ENCODE peak calls at places on chromosomes 2 and 18, in five cellular contexts. One of them, this sample, is unnamed.

GRCh38 chr2:189506514-189506976 is 65.3 kb downstream of the WDR75 start:
- DNase-seq in AG04450: no peak
- DNase-seq in esophagus squamous epithelium: no peak
- DNase-seq in CD8-positive, alpha-beta T cell: no peak
- DNase-seq in tibial nerve: no peak
- DNase-seq in this sample: peak; percentile 67

GRCh38 chr2:42192642-42193566 is 23.8 kb downstream of the EML4 start:
- DNase-seq in CD8-positive, alpha-beta T cell: no peak
- DNase-seq in esophagus squamous epithelium: no peak
- DNase-seq in AG04450: no peak
- DNase-seq in tibial nerve: no peak
- DNase-seq in this sample: no peak

GRCh38 chr2:11829947-11830707 is 83.7 kb downstream of the LPIN1 start:
- DNase-seq in esophagus squamous epithelium: peak; percentile 6
- DNase-seq in tibial nerve: peak; percentile 64
- DNase-seq in AG04450: peak; percentile 89
- DNase-seq in CD8-positive, alpha-beta T cell: peak; percentile 21
- DNase-seq in this sample: peak; percentile 98

GRCh38 chr2:26495705-26496271 is 17.9 kb upstream of the OTOF start:
- DNase-seq in AG04450: no peak
- DNase-seq in esophagus squamous epithelium: no peak
- DNase-seq in CD8-positive, alpha-beta T cell: no peak
- DNase-seq in tibial nerve: no peak
- DNase-seq in this sample: no peak

GRCh38 chr2:135745545-135745944 is 3.9 kb downstream of the UBXN4 start:
- DNase-seq in AG04450: peak; percentile 38
- DNase-seq in esophagus squamous epithelium: no peak
- DNase-seq in tibial nerve: no peak
- DNase-seq in CD8-positive, alpha-beta T cell: no peak
- DNase-seq in this sample: peak; percentile 23

GRCh38 chr2:145845207-145845894 is 1325.4 kb upstream of the ZEB2 start:
- DNase-seq in AG04450: no peak
- DNase-seq in CD8-positive, alpha-beta T cell: no peak
- DNase-seq in esophagus squamous epithelium: no peak
- DNase-seq in tibial nerve: no peak
- DNase-seq in this sample: no peak

GRCh38 chr2:20103514-20103913 is 52.1 kb upstream of the LAPTM4A start:
- DNase-seq in AG04450: no peak
- DNase-seq in esophagus squamous epithelium: no peak
- DNase-seq in tibial nerve: no peak
- DNase-seq in CD8-positive, alpha-beta T cell: no peak
- DNase-seq in this sample: peak; percentile 71

GRCh38 chr18:48667276-48668254 is 128.7 kb downstream of the CTIF start:
- DNase-seq in esophagus squamous epithelium: no peak
- DNase-seq in CD8-positive, alpha-beta T cell: no peak
- DNase-seq in tibial nerve: no peak
- DNase-seq in AG04450: no peak
- DNase-seq in this sample: no peak

GRCh38 chr2:219454217-219454616 is 19.6 kb downstream of the SPEG start:
- DNase-seq in AG04450: no peak
- DNase-seq in esophagus squamous epithelium: no peak
- DNase-seq in CD8-positive, alpha-beta T cell: no peak
- DNase-seq in tibial nerve: no peak
- DNase-seq in this sample: no peak

GRCh38 chr2:128487650-128488387 is 169.2 kb upstream of the HS6ST1 start:
- DNase-seq in AG04450: no peak
- DNase-seq in CD8-positive, alpha-beta T cell: no peak
- DNase-seq in tibial nerve: no peak
- DNase-seq in esophagus squamous epithelium: no peak
- DNase-seq in this sample: no peak

GRCh38 chr18:79545714-79546113 is 133.9 kb upstream of the CTDP1 start:
- DNase-seq in AG04450: no peak
- DNase-seq in tibial nerve: no peak
- DNase-seq in CD8-positive, alpha-beta T cell: no peak
- DNase-seq in esophagus squamous epithelium: no peak
- DNase-seq in this sample: no peak

GRCh38 chr2:118850901-118851268 is 3.4 kb upstream of the EN1 start:
- DNase-seq in AG04450: no peak
- DNase-seq in esophagus squamous epithelium: no peak
- DNase-seq in CD8-positive, alpha-beta T cell: no peak
- DNase-seq in tibial nerve: no peak
- DNase-seq in this sample: no peak

GRCh38 chr18:3454365-3455089 is 4.6 kb downstream of the TGIF1 start:
- DNase-seq in AG04450: no peak
- DNase-seq in CD8-positive, alpha-beta T cell: no peak
- DNase-seq in tibial nerve: peak; percentile 72
- DNase-seq in esophagus squamous epithelium: no peak
- DNase-seq in this sample: peak; percentile 70

GRCh38 chr2:215878476-215879063 is 134.8 kb downstream of the MREG start:
- DNase-seq in CD8-positive, alpha-beta T cell: no peak
- DNase-seq in AG04450: no peak
- DNase-seq in tibial nerve: no peak
- DNase-seq in esophagus squamous epithelium: no peak
- DNase-seq in this sample: peak; percentile 77

GRCh38 chr18:48777026-48777736 is 173.6 kb downstream of the SMAD7 start:
- DNase-seq in esophagus squamous epithelium: no peak
- DNase-seq in AG04450: no peak
- DNase-seq in CD8-positive, alpha-beta T cell: peak; percentile 57
- DNase-seq in tibial nerve: no peak
- DNase-seq in this sample: peak; percentile 18

GRCh38 chr2:241494311-241494908 is 14.0 kb downstream of the STK25 start:
- DNase-seq in AG04450: no peak
- DNase-seq in tibial nerve: no peak
- DNase-seq in esophagus squamous epithelium: no peak
- DNase-seq in CD8-positive, alpha-beta T cell: no peak
- DNase-seq in this sample: no peak

GRCh38 chr2:62305421-62306176 is 109.7 kb downstream of the B3GNT2 start:
- DNase-seq in tibial nerve: no peak
- DNase-seq in esophagus squamous epithelium: no peak
- DNase-seq in AG04450: no peak
- DNase-seq in CD8-positive, alpha-beta T cell: no peak
- DNase-seq in this sample: no peak

DNA sequence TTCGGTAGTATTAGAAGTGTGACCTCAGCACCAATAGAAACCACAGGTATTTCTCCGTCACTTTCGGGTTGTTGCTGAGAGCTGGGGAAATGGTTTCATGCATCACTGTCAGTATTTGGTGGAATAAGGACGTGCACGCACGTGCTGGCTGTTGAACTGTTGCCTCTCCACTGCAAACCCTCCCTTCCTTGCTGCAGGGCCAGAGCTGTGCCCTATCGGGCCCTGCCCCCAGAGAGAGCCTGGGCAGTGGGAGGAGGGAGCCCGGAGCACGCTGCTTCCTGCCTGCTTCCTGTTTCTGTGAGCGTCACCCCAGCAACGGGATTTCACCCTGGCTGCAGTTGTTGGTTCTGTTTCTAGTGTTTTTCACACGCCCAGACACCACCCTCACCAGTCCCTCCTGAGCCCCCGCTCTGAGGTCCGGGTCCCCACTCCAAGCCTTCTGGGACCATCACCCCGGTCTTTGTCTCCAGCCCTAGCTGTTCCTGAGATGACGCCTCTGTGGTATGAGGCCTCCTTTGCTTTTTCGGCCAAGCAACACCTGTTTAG is 47.4 kb downstream of the LRRFIP1 start:
- DNase-seq in AG04450: no peak
- DNase-seq in esophagus squamous epithelium: peak; percentile 37
- DNase-seq in tibial nerve: peak; percentile 75
- DNase-seq in CD8-positive, alpha-beta T cell: peak; percentile 74
- DNase-seq in this sample: peak; percentile 78
- H3K4me3 ChIP-seq in AG04450: no peak overlapping the region
- H3K4me3 ChIP-seq in esophagus squamous epithelium: peak overlapping the region; percentile 25
- H3K4me3 ChIP-seq in tibial nerve: peak overlapping the region; percentile 29
- H3K4me3 ChIP-seq in CD8-positive, alpha-beta T cell: peak overlapping the region; percentile 63
- H3K4me3 ChIP-seq in this sample: no peak overlapping the region

GRCh38 chr2:74333175-74333574 is 10.0 kb downstream of the SLC4A5 start:
- DNase-seq in CD8-positive, alpha-beta T cell: no peak
- DNase-seq in tibial nerve: no peak
- DNase-seq in AG04450: peak; percentile 3
- DNase-seq in esophagus squamous epithelium: no peak
- DNase-seq in this sample: peak; percentile 41
- TF ChIP-seq CTCF in CD8-positive, alpha-beta T cell: no peak
- TF ChIP-seq CTCF in tibial nerve: no peak
- TF ChIP-seq CTCF in AG04450: peak; percentile 69
- TF ChIP-seq CTCF in esophagus squamous epithelium: peak; percentile 34
- TF ChIP-seq CTCF in this sample: peak; percentile 54

GRCh38 chr18:26696318-26696717 is 148.0 kb upstream of the KCTD1 start:
- DNase-seq in esophagus squamous epithelium: no peak
- DNase-seq in AG04450: no peak
- DNase-seq in tibial nerve: no peak
- DNase-seq in CD8-positive, alpha-beta T cell: no peak
- DNase-seq in this sample: no peak
- H3K27me3 ChIP-seq in esophagus squamous epithelium: no peaks in the 10 kb centered on the region
- H3K27me3 ChIP-seq in AG04450: no peaks in the 10 kb centered on the region
- H3K27me3 ChIP-seq in tibial nerve: no peaks in the 10 kb centered on the region
- H3K27me3 ChIP-seq in CD8-positive, alpha-beta T cell: no peaks in the 10 kb centered on the region
- H3K27me3 ChIP-seq in this sample: no peaks in the 10 kb centered on the region

DNA sequence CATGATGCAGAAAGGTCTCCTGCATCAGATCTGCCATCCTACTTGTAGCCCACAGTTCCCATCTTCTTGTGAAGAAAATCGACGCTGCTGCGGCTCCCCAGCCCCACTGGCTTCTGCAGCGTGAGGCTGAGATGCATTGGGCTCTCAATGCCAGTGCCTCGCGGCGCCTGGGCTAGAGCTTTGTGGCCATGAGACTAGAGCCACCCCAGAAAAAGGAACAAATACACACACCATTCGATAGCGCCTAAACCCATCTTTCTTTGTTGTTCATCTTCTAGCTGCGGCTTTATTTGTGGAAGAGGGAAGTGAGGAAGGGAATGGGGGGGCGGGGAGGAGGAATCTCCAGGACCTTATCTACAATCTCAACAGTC is 2.7 kb downstream of the NOL4 start:
- DNase-seq in tibial nerve: no peak
- DNase-seq in AG04450: no peak
- DNase-seq in esophagus squamous epithelium: no peak
- DNase-seq in CD8-positive, alpha-beta T cell: no peak
- DNase-seq in this sample: no peak
- H3K4me3 ChIP-seq in tibial nerve: peak overlapping the region; percentile 48
- H3K4me3 ChIP-seq in AG04450: no peak overlapping the region
- H3K4me3 ChIP-seq in esophagus squamous epithelium: peak overlapping the region; percentile 38
- H3K4me3 ChIP-seq in CD8-positive, alpha-beta T cell: no peak overlapping the region
- H3K4me3 ChIP-seq in this sample: no peak overlapping the region

DNA sequence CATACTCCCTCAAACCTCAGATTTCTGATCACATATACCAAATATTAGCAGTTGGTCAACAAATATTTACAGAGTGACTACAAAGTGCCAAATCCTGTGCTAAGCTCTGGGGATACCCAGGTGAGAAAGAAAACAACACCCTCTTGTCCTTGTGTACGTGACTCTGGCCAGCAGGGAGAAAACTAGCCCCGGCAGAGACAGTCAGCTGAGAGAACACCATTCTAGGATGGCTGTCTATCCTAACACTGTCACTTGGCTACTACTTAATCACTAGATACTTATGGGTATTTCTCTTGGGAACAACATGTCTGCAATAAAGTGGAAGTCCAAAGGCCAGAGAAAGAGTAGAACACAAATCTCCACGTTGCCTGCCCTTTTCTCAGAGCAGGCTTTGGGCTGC is 57.9 kb upstream of the CD226 start:
- DNase-seq in esophagus squamous epithelium: no peak
- DNase-seq in CD8-positive, alpha-beta T cell: no peak
- DNase-seq in tibial nerve: no peak
- DNase-seq in AG04450: no peak
- DNase-seq in this sample: no peak
- TF ChIP-seq CTCF in esophagus squamous epithelium: no peak
- TF ChIP-seq CTCF in CD8-positive, alpha-beta T cell: no peak
- TF ChIP-seq CTCF in tibial nerve: no peak
- TF ChIP-seq CTCF in AG04450: no peak
- TF ChIP-seq CTCF in this sample: no peak

GRCh38 chr2:120740765-120741513 is 5.3 kb downstream of the GLI2 start:
- DNase-seq in CD8-positive, alpha-beta T cell: no peak
- DNase-seq in AG04450: no peak
- DNase-seq in tibial nerve: no peak
- DNase-seq in esophagus squamous epithelium: no peak
- DNase-seq in this sample: no peak
- H3K27me3 ChIP-seq in CD8-positive, alpha-beta T cell: no peaks in the 10 kb centered on the region
- H3K27me3 ChIP-seq in AG04450: no peaks in the 10 kb centered on the region
- H3K27me3 ChIP-seq in tibial nerve: no peaks in the 10 kb centered on the region
- H3K27me3 ChIP-seq in esophagus squamous epithelium: peaks cover 2% of the 10 kb centered on the region
- H3K27me3 ChIP-seq in this sample: peaks cover 18% of the 10 kb centered on the region

GRCh38 chr2:73919596-73920228 is 7.0 kb upstream of the DGUOK start:
- DNase-seq in tibial nerve: no peak
- DNase-seq in AG04450: no peak
- DNase-seq in esophagus squamous epithelium: no peak
- DNase-seq in CD8-positive, alpha-beta T cell: no peak
- DNase-seq in this sample: no peak

GRCh38 chr2:73925033-73925704 is 1.5 kb upstream of the DGUOK start:
- DNase-seq in esophagus squamous epithelium: no peak
- DNase-seq in AG04450: no peak
- DNase-seq in tibial nerve: no peak
- DNase-seq in CD8-positive, alpha-beta T cell: no peak
- DNase-seq in this sample: no peak

GRCh38 chr2:73920577-73921545 is 5.8 kb upstream of the DGUOK start:
- DNase-seq in AG04450: no peak
- DNase-seq in tibial nerve: no peak
- DNase-seq in CD8-positive, alpha-beta T cell: no peak
- DNase-seq in esophagus squamous epithelium: no peak
- DNase-seq in this sample: no peak

GRCh38 chr2:73921581-73921980 is 5.1 kb upstream of the DGUOK start:
- DNase-seq in tibial nerve: no peak
- DNase-seq in esophagus squamous epithelium: no peak
- DNase-seq in AG04450: no peak
- DNase-seq in CD8-positive, alpha-beta T cell: no peak
- DNase-seq in this sample: no peak

GRCh38 chr2:73922681-73923080 is 4.0 kb upstream of the DGUOK start:
- DNase-seq in esophagus squamous epithelium: no peak
- DNase-seq in CD8-positive, alpha-beta T cell: no peak
- DNase-seq in AG04450: no peak
- DNase-seq in tibial nerve: no peak
- DNase-seq in this sample: peak; percentile 53
- H3K4me3 ChIP-seq in esophagus squamous epithelium: no peak overlapping the region
- H3K4me3 ChIP-seq in CD8-positive, alpha-beta T cell: no peak overlapping the region
- H3K4me3 ChIP-seq in AG04450: no peak overlapping the region
- H3K4me3 ChIP-seq in tibial nerve: no peak overlapping the region
- H3K4me3 ChIP-seq in this sample: no peak overlapping the region

DNA sequence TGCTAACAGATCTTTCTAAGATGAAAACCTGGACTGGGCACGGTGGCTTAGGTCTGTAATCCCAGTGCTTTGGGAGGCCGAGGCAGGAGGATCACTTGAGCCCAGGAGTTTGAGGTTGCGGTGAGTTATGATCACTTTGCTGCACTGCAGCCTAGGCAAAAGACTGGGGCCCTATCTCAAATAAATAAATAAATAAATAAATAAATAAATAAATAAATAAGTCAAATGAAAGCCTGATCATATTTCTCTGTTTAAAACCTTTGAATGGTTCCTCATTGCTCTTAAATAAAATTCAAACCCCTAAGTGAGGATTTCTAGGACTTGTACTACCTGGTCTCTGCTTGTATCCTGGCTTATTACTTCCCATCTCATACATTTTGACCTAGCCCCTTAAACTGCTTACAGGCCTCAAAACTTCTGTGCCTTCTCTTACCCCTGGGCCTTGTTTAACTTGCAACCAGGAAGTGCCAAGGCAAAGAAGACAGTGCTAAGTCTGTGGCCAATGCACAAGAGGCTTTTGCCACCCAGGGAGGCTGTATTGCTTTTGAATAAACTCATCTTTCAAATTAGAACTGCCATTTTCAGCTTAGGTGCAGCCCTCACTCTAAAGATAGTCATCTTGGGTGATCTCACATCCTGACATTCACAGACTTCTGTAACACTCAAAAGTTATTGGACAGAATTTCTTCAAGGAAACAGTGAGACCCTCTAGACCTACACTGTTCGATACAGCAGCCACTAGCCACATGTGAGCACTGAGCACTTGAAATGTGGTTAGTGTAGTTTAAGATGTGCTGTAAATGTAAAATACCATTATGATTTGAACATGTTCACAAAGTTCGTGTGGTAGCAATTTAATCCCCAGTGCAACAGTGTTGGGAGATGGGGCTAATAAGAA is 73.7 kb downstream of the POLE4 start:
- DNase-seq in CD8-positive, alpha-beta T cell: no peak
- DNase-seq in AG04450: no peak
- DNase-seq in tibial nerve: no peak
- DNase-seq in esophagus squamous epithelium: no peak
- DNase-seq in this sample: no peak
- TF ChIP-seq CTCF in CD8-positive, alpha-beta T cell: no peak
- TF ChIP-seq CTCF in AG04450: no peak
- TF ChIP-seq CTCF in tibial nerve: no peak
- TF ChIP-seq CTCF in esophagus squamous epithelium: no peak
- TF ChIP-seq CTCF in this sample: no peak

This sample was measured in bronchial epithelial cell.